ENCODE peak calls at places on chromosomes 1 and 21, in five cellular contexts. Y, B, L, G and Q are unnamed samples.

GRCh38 chr1:192951961-192952460 is 107.1 kb downstream of the UCHL5 start:
- DNase-seq in G (no peak), L (no peak), Y (peak), B (no peak), Q (no peak)

GRCh38 chr1:230696722-230697432 is 17.0 kb downstream of the AGT start:
- DNase-seq in Y (no peak), G (peak), B (no peak), L (no peak), Q (no peak)

GRCh38 chr21:44265734-44266270 is 4.1 kb upstream of the DNMT3L start:
- DNase-seq in L (no peak), G (no peak), B (no peak), Y (no peak), Q (no peak)

GRCh38 chr1:71222668-71223067 is 141.8 kb upstream of the ZRANB2 start:
- DNase-seq in B (no peak), Y (peak), G (no peak), L (no peak), Q (no peak)

GRCh38 chr1:177976596-177976995 is 6.7 kb upstream of the SEC16B start:
- DNase-seq in Y (peak), L (no peak), B (no peak), G (no peak), Q (no peak)

GRCh38 chr1:205519541-205520131 is 15.2 kb downstream of the CDK18 start:
- DNase-seq in L (no peak), G (peak), B (no peak), Y (no peak), Q (peak)

GRCh38 chr1:113692342-113692741 is 66.9 kb downstream of the PHTF1 start:
- DNase-seq in G (no peak), L (no peak), Y (no peak), B (no peak), Q (no peak)

GRCh38 chr21:16978309-16978895 is 534.4 kb upstream of the CXADR start:
- DNase-seq in B (no peak), Y (no peak), G (no peak), L (no peak), Q (no peak)

GRCh38 chr1:3580231-3580630 is 31.1 kb downstream of the MEGF6 start:
- DNase-seq in L (no peak), Y (no peak), G (no peak), B (no peak), Q (no peak)

GRCh38 chr1:226710501-226710900 is 28.6 kb downstream of the ITPKB start:
- DNase-seq in L (no peak), G (no peak), B (no peak), Y (no peak), Q (no peak)

GRCh38 chr1:205396972-205397616 is 24.8 kb downstream of the LEMD1 start:
- DNase-seq in B (no peak), Y (peak), L (no peak), G (peak), Q (no peak)

GRCh38 chr1:88791192-88791591 is 100.2 kb downstream of the GTF2B start:
- DNase-seq in G (no peak), Y (no peak), L (no peak), B (no peak), Q (no peak)

GRCh38 chr1:37544530-37544929 is 9.6 kb downstream of the SNIP1 start:
- DNase-seq in L (no peak), G (no peak), Y (no peak), B (no peak), Q (no peak)

GRCh38 chr21:25956993-25957714 is 213.4 kb downstream of the APP start:
- DNase-seq in L (no peak), B (no peak), Y (no peak), G (no peak), Q (no peak)

GRCh38 chr21:37176716-37177115 is 90.4 kb downstream of the VPS26C start:
- DNase-seq in L (no peak), G (no peak), B (no peak), Y (no peak), Q (no peak)

GRCh38 chr1:114676115-114676514 is 6.3 kb upstream of the DENND2C start:
- DNase-seq in L (no peak), G (no peak), B (no peak), Y (no peak), Q (no peak)

GRCh38 chr1:115838805-115839705 is 1.9 kb downstream of the NHLH2 start:
- DNase-seq in L (no peak), B (no peak), G (peak), Y (no peak), Q (peak)

GRCh38 chr1:155893389-155894142 is 17.6 kb downstream of the RIT1 start:
- DNase-seq in B (no peak), G (no peak), Y (peak), L (peak), Q (no peak)

GRCh38 chr1:205582046-205582445 is 49.8 kb downstream of the ELK4 start:
- DNase-seq in L (no peak), B (no peak), Y (no peak), G (no peak), Q (no peak)

GRCh38 chr1:202565890-202566289 is 144.4 kb downstream of the SYT2 start:
- DNase-seq in G (no peak), Y (no peak), B (no peak), L (peak), Q (no peak)

GRCh38 chr21:36396314-36396713 is 11.1 kb downstream of the CHAF1B start:
- DNase-seq in G (no peak), L (no peak), B (no peak), Y (no peak), Q (no peak)

GRCh38 chr1:150516050-150516591 is 569 bp downstream of the FALEC start:
- DNase-seq in Y (peak), B (no peak), G (peak), L (no peak), Q (no peak)

GRCh38 chr21:31182231-31183129 is 144.2 kb upstream of the KRTAP19-8 start:
- DNase-seq in B (no peak), G (no peak), L (peak), Y (no peak), Q (no peak)

GRCh38 chr21:42397291-42398129 is 1.7 kb upstream of the TMPRSS3 start:
- DNase-seq in B (no peak), G (no peak), Y (no peak), L (no peak), Q (no peak)

GRCh38 chr1:10904396-10905358 is 107.8 kb upstream of the TARDBP start:
- DNase-seq in Y (no peak), B (peak), G (peak), L (peak), Q (no peak)

GRCh38 chr1:2283991-2284895 is 56.1 kb downstream of the SKI start:
- DNase-seq in G (no peak), Y (no peak), B (no peak), L (no peak), Q (no peak)